ENCODE peak calls at places on chromosome 10, in six cellular contexts. U is neural progenitor cell; H is colonic mucosa; R is CD8-positive, alpha-beta T cell; G is fibroblast of lung; D is OCI-LY7. Q is an unnamed sample.

GRCh38 chr10:43043773-43044394 is 33.0 kb upstream of the RET start:
- DNase-seq in U (no peak), D (no peak), G (no peak), H (no peak), R (no peak), Q (peak; percentile 53)

GRCh38 chr10:78419481-78420265 is 386.0 kb downstream of the RPS24 start:
- DNase-seq in H (no peak), R (no peak), D (no peak), G (no peak), U (no peak), Q (no peak)

GRCh38 chr10:95796504-95796903 is 40.5 kb downstream of the ENTPD1 start:
- DNase-seq in H (no peak), R (no peak), D (no peak), G (no peak), U (no peak), Q (no peak)

GRCh38 chr10:78960316-78960800 is 108.4 kb upstream of the ZMIZ1 start:
- DNase-seq in H (peak; percentile 61), D (no peak), G (peak; percentile 97), R (no peak), U (no peak), Q (peak; percentile 84)

GRCh38 chr10:92662852-92663251 is 26.9 kb upstream of the HHEX start:
- DNase-seq in H (no peak), U (no peak), G (no peak), D (peak; percentile 16), R (no peak), Q (no peak)

GRCh38 chr10:58645762-58646161 is 133.1 kb downstream of the BICC1 start:
- DNase-seq in G (peak; percentile 42), H (no peak), D (no peak), R (no peak), U (no peak), Q (no peak)

GRCh38 chr10:127945335-127945734 is 38.4 kb downstream of the PTPRE start:
- DNase-seq in D (peak; percentile 48), H (peak; percentile 32), U (no peak), G (peak; percentile 42), R (no peak), Q (no peak)

GRCh38 chr10:30671011-30671616 is 41.6 kb upstream of the LYZL2 start:
- DNase-seq in G (peak; percentile 64), U (peak; percentile 70), D (peak; percentile 66), R (no peak), H (peak; percentile 48), Q (no peak)

GRCh38 chr10:112295853-112296830 is 12.9 kb downstream of the TECTB start:
- DNase-seq in H (no peak), G (no peak), U (no peak), D (no peak), R (no peak), Q (no peak)

GRCh38 chr10:23994459-23995046 is 214.4 kb upstream of the KIAA1217 start:
- DNase-seq in D (peak; percentile 34), U (peak; percentile 69), H (peak; percentile 67), R (no peak), G (peak; percentile 40), Q (peak; percentile 23)

GRCh38 chr10:89591796-89592271 is 53.2 kb downstream of the PANK1 start:
- DNase-seq in D (no peak), R (no peak), U (no peak), H (no peak), G (peak; percentile 34), Q (peak; percentile 64)

GRCh38 chr10:108755661-108756060 is 1167.7 kb downstream of the XPNPEP1 start:
- DNase-seq in H (no peak), D (no peak), R (no peak), G (peak; percentile 87), U (no peak), Q (no peak)

GRCh38 chr10:121926669-121927360 is 1.0 kb downstream of the ATE1 start:
- DNase-seq in H (no peak), R (no peak), U (no peak), G (peak; percentile 18), D (peak; percentile 50), Q (no peak)

GRCh38 chr10:122854648-122855047 is 9.0 kb upstream of the CUZD1 start:
- DNase-seq in D (no peak), R (no peak), G (peak; percentile 89), H (no peak), U (no peak), Q (no peak)

GRCh38 chr10:35442006-35442405 is 105.7 kb downstream of the CCNY start:
- DNase-seq in H (no peak), R (no peak), U (no peak), G (no peak), D (no peak), Q (no peak)

GRCh38 chr10:76022366-76022765 is 590.9 kb downstream of the LRMDA start:
- DNase-seq in H (no peak), D (no peak), U (no peak), G (no peak), R (no peak), Q (no peak)

GRCh38 chr10:78433722-78434535 is 400.3 kb downstream of the RPS24 start:
- DNase-seq in U (peak; percentile 56), D (peak; percentile 33), G (no peak), R (no peak), H (no peak), Q (no peak)

GRCh38 chr10:102394801-102395676 is 466 bp upstream of the NFKB2 start:
- DNase-seq in U (peak; percentile 94), H (peak; percentile 93), D (peak; percentile 89), R (peak; percentile 84), G (peak; percentile 80), Q (peak; percentile 90)

GRCh38 chr10:30436200-30436599 is 2.2 kb downstream of the MAP3K8 start:
- DNase-seq in D (no peak), R (no peak), G (peak; percentile 87), H (peak; percentile 49), U (peak; percentile 74), Q (no peak)

GRCh38 chr10:100864981-100865380 is 47.8 kb upstream of the SLF2 start:
- DNase-seq in H (no peak), D (no peak), R (no peak), G (no peak), U (no peak), Q (no peak)

GRCh38 chr10:43238462-43238861 is 28.4 kb downstream of the RASGEF1A start:
- DNase-seq in G (no peak), U (no peak), H (no peak), R (no peak), D (no peak), Q (peak; percentile 7)

GRCh38 chr10:110208614-110209398 is 1.4 kb downstream of the MXI1 start:
- DNase-seq in D (peak; percentile 63), H (peak; percentile 57), R (peak; percentile 25), U (peak; percentile 46), G (peak; percentile 27), Q (peak; percentile 80)

DNA sequence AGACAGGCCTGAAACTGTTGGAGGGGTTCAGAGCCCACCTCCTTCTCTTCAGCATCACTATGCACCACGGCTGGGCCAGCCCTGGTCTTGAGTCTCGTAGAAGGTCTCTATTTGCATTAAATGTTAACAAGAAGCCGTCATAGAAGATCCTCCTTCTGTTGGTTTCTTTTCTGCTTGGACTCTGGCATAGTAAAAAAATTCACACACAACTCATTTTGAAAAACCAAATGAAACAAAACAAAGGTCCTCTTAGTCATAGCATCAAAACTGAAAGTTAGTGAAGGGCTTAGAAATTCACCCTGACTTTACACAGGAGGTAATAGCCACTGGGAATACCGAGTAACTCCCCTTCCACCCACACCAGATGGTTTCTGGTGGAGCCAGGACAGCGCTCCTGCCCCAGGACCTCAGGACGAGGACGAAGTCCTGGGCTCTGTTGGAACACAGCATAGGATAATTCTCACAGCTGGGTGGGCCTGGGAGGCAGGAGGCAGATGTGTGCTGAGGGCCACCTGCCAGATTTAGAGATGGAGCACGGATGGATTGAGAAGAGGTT is 248.4 kb upstream of the KLF6 start:
- DNase-seq in R (no peak), H (no peak), D (no peak), G (no peak), U (no peak), Q (no peak)
- TF ChIP-seq CTCF in R (no peak), H (no peak), D (no peak), G (no peak), U (no peak), Q (no peak)

GRCh38 chr10:85993840-85994507 is 372.6 kb downstream of the GRID1 start:
- DNase-seq in R (no peak), U (no peak), D (no peak), G (no peak), H (no peak), Q (no peak)

GRCh38 chr10:86001521-86001920 is 365.1 kb downstream of the GRID1 start:
- DNase-seq in R (no peak), H (no peak), U (no peak), G (no peak), D (no peak), Q (no peak)

GRCh38 chr10:85993140-85993539 is 373.5 kb downstream of the GRID1 start:
- DNase-seq in G (no peak), R (no peak), D (no peak), U (no peak), H (no peak), Q (no peak)

GRCh38 chr10:85995791-85996190 is 370.8 kb downstream of the GRID1 start:
- DNase-seq in R (no peak), D (peak; percentile 50), H (peak; percentile 20), G (peak; percentile 2), U (peak; percentile 55), Q (no peak)

GRCh38 chr10:85997544-85997943 is 369.1 kb downstream of the GRID1 start:
- DNase-seq in G (no peak), H (no peak), U (no peak), D (no peak), R (no peak), Q (no peak)
- H3K9me3 ChIP-seq in G (no peaks in the 10 kb centered on the region), H (no peaks in the 10 kb centered on the region), U (no peaks in the 10 kb centered on the region), D (peaks cover 3% of the 10 kb centered on the region), R (no peaks in the 10 kb centered on the region), Q (no peaks in the 10 kb centered on the region)

GRCh38 chr10:72251635-72252034 is 22.1 kb upstream of the DDIT4 start:
- DNase-seq in H (no peak), D (no peak), G (no peak), R (no peak), U (no peak), Q (no peak)

GRCh38 chr10:72250666-72251065 is 23.1 kb upstream of the DDIT4 start:
- DNase-seq in H (no peak), U (no peak), R (no peak), G (peak; percentile 90), D (no peak), Q (peak; percentile 87)

GRCh38 chr10:72245949-72246525 is 27.7 kb upstream of the DDIT4 start:
- DNase-seq in U (no peak), G (no peak), H (no peak), D (no peak), R (no peak), Q (no peak)

GRCh38 chr10:72244573-72245038 is 28.5 kb upstream of the ASCC1 start:
- DNase-seq in U (no peak), D (no peak), H (no peak), G (no peak), R (no peak), Q (no peak)

GRCh38 chr10:72248477-72249151 is 25.1 kb upstream of the DDIT4 start:
- DNase-seq in R (peak; percentile 61), U (no peak), G (peak; percentile 31), D (peak; percentile 95), H (peak; percentile 85), Q (peak; percentile 97)
- H3K4me3 ChIP-seq in R (peak overlapping the region; percentile 28), U (no peak overlapping the region), G (peak overlapping the region; percentile 16), D (peak overlapping the region; percentile 57), H (no peak overlapping the region), Q (peak overlapping the region; percentile 37)

DNA sequence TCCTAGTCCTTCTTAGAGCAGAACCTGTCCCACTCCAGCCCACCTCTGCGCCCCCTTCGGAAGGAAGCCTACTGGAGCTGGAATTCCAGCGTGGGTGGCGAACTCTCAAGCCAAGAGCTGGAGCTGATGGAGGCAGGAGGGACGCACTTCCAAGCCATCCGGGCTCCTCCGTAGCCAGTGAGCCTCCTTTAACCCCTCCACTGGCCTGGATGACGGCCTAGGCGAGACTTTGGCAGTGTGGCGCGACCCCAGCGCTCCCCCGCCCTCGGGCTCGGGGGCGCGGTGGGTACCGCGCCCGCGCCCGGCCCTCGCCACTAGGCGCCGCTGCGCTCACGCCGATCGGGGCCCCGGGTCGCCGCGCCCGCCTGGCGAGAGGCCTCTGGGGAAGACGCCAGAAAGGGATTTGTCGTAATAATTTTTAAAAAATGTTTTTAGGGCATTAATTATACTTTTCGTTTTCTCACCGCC is 5.1 kb upstream of the EMX2 start:
- DNase-seq in D (no peak), R (no peak), H (no peak), U (peak; percentile 83), G (no peak), Q (no peak)
- TF ChIP-seq CTCF in D (peak; percentile 56), R (no peak), H (peak; percentile 50), U (peak; percentile 77), G (peak; percentile 45), Q (peak; percentile 69)

Q was measured in tibial artery.